ENCODE peak calls at places on chromosomes 12 and 14, in six cellular contexts. C is ELR, V is hypothalamus, M is mesendoderm, Q is H54, R is HepG2. O is an unnamed sample.
A peak's percentile ranks its signal among the peaks of the same experiment; 100 is the strongest.

GRCh38 chr12:55829967-55830600 is 697 bp upstream of the DNAJC14 start:
- DNase-seq in C (no peak), V (peak; percentile 73), M (peak; percentile 71), Q (no peak), R (no peak), O (peak; percentile 70)

GRCh38 chr12:57756406-57757341 is 1.8 kb downstream of the MARCHF9 start:
- DNase-seq in C (peak; percentile 35), V (no peak), M (peak; percentile 75), Q (no peak), R (no peak), O (peak; percentile 51)

GRCh38 chr12:67299936-67300335 is 30.8 kb downstream of the CAND1 start:
- DNase-seq in C (no peak), V (no peak), M (no peak), Q (no peak), R (no peak), O (no peak)

GRCh38 chr12:113459981-113460380 is 11.7 kb downstream of the LHX5 start:
- DNase-seq in C (no peak), V (no peak), M (no peak), Q (no peak), R (no peak), O (no peak)

GRCh38 chr14:101584049-101584859 is 23.0 kb downstream of the DIO3 start:
- DNase-seq in C (peak; percentile 30), V (no peak), M (no peak), Q (no peak), R (no peak), O (no peak)

GRCh38 chr14:75866981-75867380 is 114.8 kb downstream of the TGFB3 start:
- DNase-seq in C (no peak), V (no peak), M (no peak), Q (no peak), R (no peak), O (no peak)

GRCh38 chr14:77613207-77613606 is 3.2 kb downstream of the SPTLC2 start:
- DNase-seq in C (no peak), V (no peak), M (no peak), Q (no peak), R (no peak), O (no peak)

GRCh38 chr12:122903704-122904034 is 7.7 kb upstream of the VPS37B start:
- DNase-seq in C (no peak), V (no peak), M (no peak), Q (no peak), R (no peak), O (no peak)

GRCh38 chr14:94145902-94146527 is 16.6 kb upstream of the IFI27L2 start:
- DNase-seq in C (no peak), V (no peak), M (no peak), Q (no peak), R (no peak), O (no peak)

GRCh38 chr12:96878704-96879103 is 28.4 kb upstream of the NEDD1 start:
- DNase-seq in C (peak; percentile 59), V (no peak), M (no peak), Q (no peak), R (no peak), O (no peak)

GRCh38 chr12:127241056-127241830 is 1025.7 kb upstream of the TMEM132C start:
- DNase-seq in C (peak; percentile 45), V (no peak), M (no peak), Q (no peak), R (no peak), O (no peak)

GRCh38 chr12:123995023-123995422 is 22.0 kb downstream of the ZNF664 start:
- DNase-seq in C (peak; percentile 32), V (no peak), M (no peak), Q (no peak), R (no peak), O (no peak)

GRCh38 chr12:39368096-39368495 is 74.8 kb downstream of the KIF21A start:
- DNase-seq in C (peak; percentile 36), V (no peak), M (no peak), Q (no peak), R (no peak), O (no peak)